ENCODE peak calls at places on chromosome 6, in six cellular contexts. One of them, this sample, is unnamed.

GRCh38 chr6:25477006-25477590 is 174.9 kb upstream of the SCGN start:
- DNase-seq in heart left ventricle: no peak
- DNase-seq in fibroblast of lung: peak; percentile 34
- DNase-seq in HCT116: no peak
- DNase-seq in PC-9: no peak
- DNase-seq in Peyer's patch: no peak
- DNase-seq in this sample: no peak

GRCh38 chr6:136728976-136729515 is 63.2 kb downstream of the MAP3K5 start:
- DNase-seq in heart left ventricle: no peak
- DNase-seq in fibroblast of lung: no peak
- DNase-seq in HCT116: no peak
- DNase-seq in PC-9: no peak
- DNase-seq in Peyer's patch: no peak
- DNase-seq in this sample: no peak

GRCh38 chr6:84908304-84908904 is 144.0 kb upstream of the TBX18 start:
- DNase-seq in heart left ventricle: no peak
- DNase-seq in fibroblast of lung: no peak
- DNase-seq in HCT116: no peak
- DNase-seq in PC-9: no peak
- DNase-seq in Peyer's patch: no peak
- DNase-seq in this sample: no peak

GRCh38 chr6:26258199-26258977 is 106.6 kb upstream of the BTN3A2 start:
- DNase-seq in heart left ventricle: no peak
- DNase-seq in fibroblast of lung: no peak
- DNase-seq in HCT116: no peak
- DNase-seq in PC-9: no peak
- DNase-seq in Peyer's patch: no peak
- DNase-seq in this sample: no peak

GRCh38 chr6:41705996-41706835 is 29.2 kb downstream of the TFEB start:
- DNase-seq in heart left ventricle: peak; percentile 86
- DNase-seq in fibroblast of lung: peak; percentile 68
- DNase-seq in HCT116: no peak
- DNase-seq in PC-9: peak; percentile 53
- DNase-seq in Peyer's patch: peak; percentile 77
- DNase-seq in this sample: peak; percentile 95

GRCh38 chr6:133749427-133749826 is 139.5 kb upstream of the TCF21 start:
- DNase-seq in heart left ventricle: no peak
- DNase-seq in fibroblast of lung: no peak
- DNase-seq in HCT116: no peak
- DNase-seq in PC-9: no peak
- DNase-seq in Peyer's patch: no peak
- DNase-seq in this sample: no peak

GRCh38 chr6:157380779-157381561 is at the start of gene ZDHHC14:
- DNase-seq in heart left ventricle: peak; percentile 93
- DNase-seq in fibroblast of lung: peak; percentile 78
- DNase-seq in HCT116: peak; percentile 43
- DNase-seq in PC-9: peak; percentile 87
- DNase-seq in Peyer's patch: peak; percentile 96
- DNase-seq in this sample: peak; percentile 99

GRCh38 chr6:157831424-157832249 is 8.6 kb downstream of the SNX9 start:
- DNase-seq in heart left ventricle: peak; percentile 15
- DNase-seq in fibroblast of lung: no peak
- DNase-seq in HCT116: no peak
- DNase-seq in PC-9: no peak
- DNase-seq in Peyer's patch: no peak
- DNase-seq in this sample: no peak

GRCh38 chr6:109001554-109001953 is 93.1 kb downstream of the SESN1 start:
- DNase-seq in heart left ventricle: no peak
- DNase-seq in fibroblast of lung: no peak
- DNase-seq in HCT116: no peak
- DNase-seq in PC-9: no peak
- DNase-seq in Peyer's patch: no peak
- DNase-seq in this sample: no peak

GRCh38 chr6:56259682-56260081 is 12.3 kb upstream of the COL21A1 start:
- DNase-seq in heart left ventricle: no peak
- DNase-seq in fibroblast of lung: peak; percentile 86
- DNase-seq in HCT116: no peak
- DNase-seq in PC-9: peak; percentile 16
- DNase-seq in Peyer's patch: no peak
- DNase-seq in this sample: no peak

GRCh38 chr6:13859871-13860555 is 45.7 kb upstream of the MCUR1 start:
- DNase-seq in heart left ventricle: no peak
- DNase-seq in fibroblast of lung: no peak
- DNase-seq in HCT116: no peak
- DNase-seq in PC-9: no peak
- DNase-seq in Peyer's patch: no peak
- DNase-seq in this sample: peak; percentile 70

DNA sequence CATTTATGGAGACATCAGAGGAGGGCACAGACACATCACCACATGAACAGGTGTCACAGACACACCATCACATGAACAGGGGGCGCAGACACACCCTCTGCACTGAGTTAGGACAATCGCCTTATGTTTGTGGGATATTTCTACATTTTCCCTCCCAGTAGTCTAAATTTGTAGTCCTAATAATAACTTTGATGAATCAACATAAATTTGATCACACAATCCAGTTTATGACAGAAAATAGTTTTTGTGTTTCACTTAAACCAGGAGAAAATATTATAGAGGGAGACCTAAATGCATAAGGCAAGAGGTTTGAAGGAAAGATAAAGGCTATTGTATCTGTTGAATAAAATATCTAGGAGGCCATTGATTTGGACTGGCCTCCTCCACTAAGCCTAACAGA is 195.7 kb downstream of the GPX5 start:
- DNase-seq in heart left ventricle: no peak
- DNase-seq in fibroblast of lung: no peak
- DNase-seq in HCT116: no peak
- DNase-seq in PC-9: no peak
- DNase-seq in Peyer's patch: no peak
- DNase-seq in this sample: no peak
- H3K27me3 ChIP-seq in heart left ventricle: peaks cover 7% of the 10 kb centered on the region
- H3K27me3 ChIP-seq in fibroblast of lung: no peaks in the 10 kb centered on the region
- H3K27me3 ChIP-seq in HCT116: no peaks in the 10 kb centered on the region
- H3K27me3 ChIP-seq in PC-9: no peaks in the 10 kb centered on the region
- H3K27me3 ChIP-seq in Peyer's patch: no peaks in the 10 kb centered on the region
- H3K27me3 ChIP-seq in this sample: no peaks in the 10 kb centered on the region

DNA sequence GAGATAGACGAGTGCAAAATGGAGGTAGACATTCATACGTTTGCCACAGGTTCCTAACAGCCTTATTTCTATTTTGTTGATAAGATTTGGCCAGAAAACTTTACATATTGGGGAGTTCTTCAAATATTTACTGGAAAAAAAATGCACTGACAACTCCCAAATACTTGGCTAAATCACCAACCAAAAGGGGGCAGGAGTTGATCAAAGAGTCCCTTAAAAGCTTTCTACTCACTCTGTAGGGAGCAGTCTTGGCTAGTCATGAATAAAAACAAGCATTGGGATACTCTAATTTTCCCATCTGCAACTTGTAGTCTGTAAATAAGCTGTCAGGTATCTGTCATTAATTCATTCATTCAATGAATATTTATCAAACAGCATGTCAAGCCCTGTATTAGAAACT is 18.4 kb downstream of the TENT5A start:
- DNase-seq in heart left ventricle: no peak
- DNase-seq in fibroblast of lung: peak; percentile 32
- DNase-seq in HCT116: no peak
- DNase-seq in PC-9: no peak
- DNase-seq in Peyer's patch: no peak
- DNase-seq in this sample: no peak
- TF ChIP-seq CTCF in heart left ventricle: no peak
- TF ChIP-seq CTCF in fibroblast of lung: peak; percentile 19
- TF ChIP-seq CTCF in HCT116: no peak
- TF ChIP-seq CTCF in PC-9: no peak
- TF ChIP-seq CTCF in Peyer's patch: no peak
- TF ChIP-seq CTCF in this sample: no peak

DNA sequence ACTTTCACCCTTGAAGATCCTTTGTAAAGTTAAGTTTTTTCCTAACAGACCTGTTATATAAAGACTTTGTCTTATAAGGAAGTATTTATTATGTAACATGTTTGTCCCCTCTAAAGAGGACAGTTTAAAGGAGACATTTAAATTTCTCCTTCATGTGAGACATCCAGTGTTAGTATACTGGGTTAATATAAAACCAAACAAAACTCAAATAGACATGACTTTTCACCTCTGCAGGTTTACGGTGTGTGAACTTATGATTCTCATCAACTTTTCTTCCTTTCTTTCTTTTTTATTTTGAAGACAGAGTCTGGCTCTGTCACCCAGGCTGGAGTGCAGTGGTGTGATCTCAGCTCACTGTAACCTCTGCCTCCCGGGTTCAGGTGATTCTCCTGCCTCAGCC is 17.4 kb upstream of the MPC1 start:
- DNase-seq in heart left ventricle: no peak
- DNase-seq in fibroblast of lung: no peak
- DNase-seq in HCT116: no peak
- DNase-seq in PC-9: no peak
- DNase-seq in Peyer's patch: no peak
- DNase-seq in this sample: no peak
- H3K27me3 ChIP-seq in heart left ventricle: no peaks in the 10 kb centered on the region
- H3K27me3 ChIP-seq in fibroblast of lung: no peaks in the 10 kb centered on the region
- H3K27me3 ChIP-seq in HCT116: no peaks in the 10 kb centered on the region
- H3K27me3 ChIP-seq in PC-9: peaks cover 6% of the 10 kb centered on the region
- H3K27me3 ChIP-seq in Peyer's patch: no peaks in the 10 kb centered on the region
- H3K27me3 ChIP-seq in this sample: peaks cover 17% of the 10 kb centered on the region

GRCh38 chr6:32716396-32716795 is 24.8 kb upstream of the HLA-DQA2 start:
- DNase-seq in heart left ventricle: no peak
- DNase-seq in fibroblast of lung: no peak
- DNase-seq in HCT116: no peak
- DNase-seq in PC-9: no peak
- DNase-seq in Peyer's patch: no peak
- DNase-seq in this sample: no peak
- TF ChIP-seq CTCF in heart left ventricle: no peak
- TF ChIP-seq CTCF in fibroblast of lung: no peak
- TF ChIP-seq CTCF in HCT116: peak; percentile 24
- TF ChIP-seq CTCF in PC-9: no peak
- TF ChIP-seq CTCF in Peyer's patch: no peak
- TF ChIP-seq CTCF in this sample: no peak

GRCh38 chr6:107120404-107120803 is 5.1 kb upstream of the BEND3 start:
- DNase-seq in heart left ventricle: no peak
- DNase-seq in fibroblast of lung: no peak
- DNase-seq in HCT116: no peak
- DNase-seq in PC-9: no peak
- DNase-seq in Peyer's patch: no peak
- DNase-seq in this sample: no peak
- H3K27me3 ChIP-seq in heart left ventricle: no peaks in the 10 kb centered on the region
- H3K27me3 ChIP-seq in fibroblast of lung: no peaks in the 10 kb centered on the region
- H3K27me3 ChIP-seq in HCT116: no peaks in the 10 kb centered on the region
- H3K27me3 ChIP-seq in PC-9: no peaks in the 10 kb centered on the region
- H3K27me3 ChIP-seq in Peyer's patch: no peaks in the 10 kb centered on the region
- H3K27me3 ChIP-seq in this sample: no peaks in the 10 kb centered on the region

DNA sequence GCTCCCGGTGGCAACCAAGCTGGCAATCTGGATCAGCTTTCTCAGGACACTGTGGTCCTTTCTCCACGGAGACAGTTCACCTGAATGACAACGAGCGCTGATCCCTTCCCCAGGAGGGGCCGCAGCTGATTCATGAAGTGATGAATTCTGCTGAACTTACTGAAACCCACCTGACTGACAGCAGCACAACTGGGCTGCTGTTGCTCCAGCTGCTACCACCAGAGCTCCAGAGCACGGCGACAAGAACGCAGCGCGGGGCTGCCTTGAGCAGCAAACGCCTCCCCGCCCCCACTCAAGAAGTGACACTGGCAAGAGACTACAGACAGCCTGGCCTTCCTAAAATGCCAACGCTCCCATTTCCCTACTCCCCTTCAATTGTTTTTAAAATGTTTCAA is 10.0 kb downstream of the PXDC1 start:
- DNase-seq in heart left ventricle: no peak
- DNase-seq in fibroblast of lung: no peak
- DNase-seq in HCT116: no peak
- DNase-seq in PC-9: no peak
- DNase-seq in Peyer's patch: peak; percentile 18
- DNase-seq in this sample: no peak
- TF ChIP-seq CTCF in heart left ventricle: no peak
- TF ChIP-seq CTCF in fibroblast of lung: no peak
- TF ChIP-seq CTCF in HCT116: no peak
- TF ChIP-seq CTCF in PC-9: no peak
- TF ChIP-seq CTCF in Peyer's patch: no peak
- TF ChIP-seq CTCF in this sample: no peak

DNA sequence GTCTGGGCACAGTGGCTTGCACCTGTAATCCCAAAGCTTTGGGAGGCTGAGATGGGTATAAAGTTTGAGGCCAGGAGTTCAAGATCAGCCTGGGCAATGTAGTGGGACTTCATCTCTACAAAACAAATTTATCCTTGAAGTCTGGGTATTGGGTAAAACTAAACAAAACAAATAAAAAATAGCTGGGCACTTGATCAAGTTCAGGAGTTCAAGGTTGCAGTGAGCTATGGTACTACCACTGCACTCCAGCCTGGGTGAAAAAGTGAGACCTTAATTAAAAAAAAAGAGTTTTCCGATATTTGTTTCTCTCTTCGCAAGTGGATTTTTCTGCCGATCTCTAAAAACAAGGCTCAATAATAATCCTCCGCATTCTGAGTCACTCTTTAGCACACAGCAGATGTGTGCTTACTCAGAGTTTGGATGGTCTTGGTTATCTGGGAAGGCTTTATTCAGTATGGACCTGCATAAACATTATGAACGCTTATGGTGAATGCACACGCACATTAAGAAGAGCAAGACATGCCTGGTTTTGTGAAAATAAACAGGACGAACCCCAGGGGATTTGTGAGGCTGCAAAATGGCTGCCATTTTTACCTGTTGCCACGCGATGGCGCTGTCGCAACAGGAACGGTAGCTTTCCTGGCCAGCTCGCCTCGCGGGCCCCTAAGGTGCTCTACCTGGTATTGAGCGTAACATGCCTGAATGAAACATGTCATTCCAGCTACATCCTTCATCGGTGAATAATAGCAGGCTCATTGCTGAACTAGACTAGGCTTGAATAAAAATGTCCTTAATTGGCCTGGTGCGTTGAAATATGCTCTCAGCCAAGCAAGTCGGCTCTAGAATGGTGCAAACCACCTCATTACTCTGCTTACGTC is 6.0 kb downstream of the OPN5 start:
- DNase-seq in heart left ventricle: peak; percentile 27
- DNase-seq in fibroblast of lung: peak; percentile 81
- DNase-seq in HCT116: peak; percentile 58
- DNase-seq in PC-9: peak; percentile 51
- DNase-seq in Peyer's patch: peak; percentile 52
- DNase-seq in this sample: peak; percentile 85
- H3K27me3 ChIP-seq in heart left ventricle: no peaks in the 10 kb centered on the region
- H3K27me3 ChIP-seq in fibroblast of lung: peaks cover 2% of the 10 kb centered on the region
- H3K27me3 ChIP-seq in HCT116: no peaks in the 10 kb centered on the region
- H3K27me3 ChIP-seq in PC-9: no peaks in the 10 kb centered on the region
- H3K27me3 ChIP-seq in Peyer's patch: no peaks in the 10 kb centered on the region
- H3K27me3 ChIP-seq in this sample: peaks cover 9% of the 10 kb centered on the region

GRCh38 chr6:37483917-37484785 is 15.5 kb downstream of the CCDC167 start:
- DNase-seq in heart left ventricle: peak; percentile 53
- DNase-seq in fibroblast of lung: peak; percentile 30
- DNase-seq in HCT116: no peak
- DNase-seq in PC-9: peak; percentile 65
- DNase-seq in Peyer's patch: peak; percentile 77
- DNase-seq in this sample: peak; percentile 92

GRCh38 chr6:37486440-37486839 is 13.3 kb downstream of the CCDC167 start:
- DNase-seq in heart left ventricle: no peak
- DNase-seq in fibroblast of lung: no peak
- DNase-seq in HCT116: no peak
- DNase-seq in PC-9: no peak
- DNase-seq in Peyer's patch: no peak
- DNase-seq in this sample: no peak

GRCh38 chr6:37484786-37485170 is 14.9 kb downstream of the CCDC167 start:
- DNase-seq in heart left ventricle: no peak
- DNase-seq in fibroblast of lung: no peak
- DNase-seq in HCT116: no peak
- DNase-seq in PC-9: no peak
- DNase-seq in Peyer's patch: no peak
- DNase-seq in this sample: no peak

GRCh38 chr6:37483502-37483901 is 16.2 kb downstream of the CCDC167 start:
- DNase-seq in heart left ventricle: no peak
- DNase-seq in fibroblast of lung: no peak
- DNase-seq in HCT116: no peak
- DNase-seq in PC-9: no peak
- DNase-seq in Peyer's patch: no peak
- DNase-seq in this sample: no peak

GRCh38 chr6:37485259-37485658 is 14.4 kb downstream of the CCDC167 start:
- DNase-seq in heart left ventricle: no peak
- DNase-seq in fibroblast of lung: no peak
- DNase-seq in HCT116: no peak
- DNase-seq in PC-9: no peak
- DNase-seq in Peyer's patch: no peak
- DNase-seq in this sample: no peak
- TF ChIP-seq CTCF in heart left ventricle: no peak
- TF ChIP-seq CTCF in fibroblast of lung: peak; percentile 22
- TF ChIP-seq CTCF in HCT116: peak; percentile 26
- TF ChIP-seq CTCF in PC-9: no peak
- TF ChIP-seq CTCF in Peyer's patch: no peak
- TF ChIP-seq CTCF in this sample: no peak

This sample was measured in spleen.